ENCODE peak calls at places on chromosomes 6 and 20, in seven cellular contexts. R is CD8-positive, alpha-beta T cell; C is right lobe of liver; O is upper lobe of right lung; X is adipocyte; U is Panc1; V is neural progenitor cell. T is an unnamed sample.

GRCh38 chr6:1757133-1757532 is 147.4 kb downstream of the FOXC1 start:
- DNase-seq in R (no peak), C (no peak), O (no peak), X (no peak), U (no peak), V (no peak), T (no peak)

GRCh38 chr6:13813621-13814175 is 659 bp downstream of the MCUR1 start:
- DNase-seq in R (no peak), C (peak; percentile 79), O (peak; percentile 90), X (peak; percentile 85), U (no peak), V (peak; percentile 95), T (peak; percentile 73)

GRCh38 chr6:132147530-132148011 is 196.4 kb upstream of the CCN2 start:
- DNase-seq in R (no peak), C (no peak), O (no peak), X (peak; percentile 74), U (no peak), V (no peak), T (no peak)

GRCh38 chr20:26218301-26218700 is 521.6 kb upstream of the ZNF337 start:
- DNase-seq in R (no peak), C (no peak), O (no peak), X (peak; percentile 33), U (no peak), V (no peak), T (no peak)

GRCh38 chr6:97215157-97215769 is 67.8 kb downstream of the MMS22L start:
- DNase-seq in R (no peak), C (no peak), O (no peak), X (peak; percentile 79), U (peak; percentile 22), V (peak; percentile 76), T (peak; percentile 28)

GRCh38 chr6:25952535-25952934 is 10.1 kb upstream of the TRIM38 start:
- DNase-seq in R (no peak), C (no peak), O (no peak), X (no peak), U (no peak), V (no peak), T (no peak)

GRCh38 chr6:108619431-108620197 is 58.9 kb downstream of the FOXO3 start:
- DNase-seq in R (no peak), C (no peak), O (no peak), X (no peak), U (no peak), V (no peak), T (no peak)

GRCh38 chr6:3001773-3002293 is 2.1 kb downstream of the NQO2 start:
- DNase-seq in R (no peak), C (no peak), O (no peak), X (peak; percentile 83), U (peak; percentile 81), V (peak; percentile 66), T (no peak)

GRCh38 chr20:19692685-19693119 is 65.4 kb upstream of the RIN2 start:
- DNase-seq in R (peak; percentile 25), C (peak; percentile 47), O (peak; percentile 77), X (peak; percentile 76), U (peak; percentile 53), V (peak; percentile 61), T (peak; percentile 30)

GRCh38 chr6:75530696-75531095 is 37.1 kb upstream of the FILIP1 start:
- DNase-seq in R (no peak), C (no peak), O (no peak), X (peak; percentile 44), U (no peak), V (no peak), T (no peak)

DNA sequence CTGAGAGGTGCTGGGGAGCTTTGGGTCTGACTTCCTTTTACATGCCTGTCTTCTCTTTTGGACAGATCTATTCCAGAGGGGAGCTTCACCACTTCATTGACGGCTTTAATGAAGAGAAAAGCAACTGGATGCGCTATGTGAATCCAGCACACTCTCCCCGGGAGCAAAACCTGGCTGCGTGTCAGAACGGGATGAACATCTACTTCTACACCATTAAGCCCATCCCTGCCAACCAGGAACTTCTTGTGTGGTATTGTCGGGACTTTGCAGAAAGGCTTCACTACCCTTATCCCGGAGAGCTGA is 13.1 kb downstream of the PRDM1 start:
- DNase-seq in R (no peak), C (no peak), O (no peak), X (no peak), U (no peak), V (peak; percentile 48), T (no peak)
- H3K4me1 ChIP-seq in R (peaks cover 53% of the 10 kb centered on the region), C (peaks cover 10% of the 10 kb centered on the region), O (peaks cover 32% of the 10 kb centered on the region), X (peaks cover 26% of the 10 kb centered on the region), U (peaks cover 32% of the 10 kb centered on the region), V (peaks cover 45% of the 10 kb centered on the region), T (no peaks in the 10 kb centered on the region)

GRCh38 chr20:48832423-48832735 is 4.6 kb upstream of the PREX1 start:
- DNase-seq in R (no peak), C (no peak), O (no peak), X (no peak), U (no peak), V (no peak), T (no peak)
- H3K27me3 ChIP-seq in R (no peaks in the 10 kb centered on the region), C (no peaks in the 10 kb centered on the region), O (no peaks in the 10 kb centered on the region), X (peaks cover 17% of the 10 kb centered on the region), U (no peaks in the 10 kb centered on the region), V (peaks cover 90% of the 10 kb centered on the region), T (no peaks in the 10 kb centered on the region)

GRCh38 chr6:52538921-52539354 is 37.9 kb downstream of the TRAM2 start:
- DNase-seq in R (no peak), C (no peak), O (no peak), X (peak; percentile 57), U (no peak), V (no peak), T (no peak)
- H3K4me1 ChIP-seq in R (peaks cover 38% of the 10 kb centered on the region), C (peaks cover 17% of the 10 kb centered on the region), O (peaks cover 25% of the 10 kb centered on the region), X (peaks cover 71% of the 10 kb centered on the region), U (peaks cover 74% of the 10 kb centered on the region), V (peaks cover 10% of the 10 kb centered on the region), T (peaks cover 15% of the 10 kb centered on the region)

GRCh38 chr6:149975400-149975799 is 11.7 kb downstream of the ULBP1 start:
- DNase-seq in R (no peak), C (no peak), O (no peak), X (no peak), U (no peak), V (no peak), T (no peak)

GRCh38 chr6:149983145-149983544 is 19.4 kb downstream of the ULBP1 start:
- DNase-seq in R (no peak), C (no peak), O (no peak), X (no peak), U (no peak), V (peak; percentile 3), T (no peak)

GRCh38 chr6:149974825-149975224 is 11.1 kb downstream of the ULBP1 start:
- DNase-seq in R (no peak), C (no peak), O (no peak), X (no peak), U (no peak), V (peak; percentile 26), T (no peak)

GRCh38 chr6:149978610-149979009 is 14.9 kb downstream of the ULBP1 start:
- DNase-seq in R (no peak), C (no peak), O (no peak), X (no peak), U (no peak), V (no peak), T (no peak)

GRCh38 chr6:149979293-149979692 is 15.6 kb downstream of the ULBP1 start:
- DNase-seq in R (no peak), C (no peak), O (no peak), X (no peak), U (no peak), V (no peak), T (no peak)
- H3K27me3 ChIP-seq in R (peaks cover 10% of the 10 kb centered on the region), C (peaks cover 9% of the 10 kb centered on the region), O (peaks cover 31% of the 10 kb centered on the region), X (peaks cover 70% of the 10 kb centered on the region), U (peaks cover 18% of the 10 kb centered on the region), V (peaks cover 98% of the 10 kb centered on the region), T (peaks cover 9% of the 10 kb centered on the region)

T was measured in pancreas.